ENCODE peak calls at places on chromosome X, in eight cellular contexts. A is activated CD4-positive, alpha-beta T cell treated with anti-CD3 and anti-CD28 coated beads, Interleukin-2, amount 50 U/mL, for 24 hours; U is mucosa of descending colon; I is prostate gland; H is colonic mucosa; E is breast epithelium; C is NAMALWA; W is smooth muscle cell of the brain vasculature. P is an unnamed sample.

GRCh38 chrX:121103381-121103780 is 56.0 kb downstream of the GLUD2 start:
- DNase-seq in E (no peak), C (no peak), H (no peak), U (no peak), W (no peak), I (no peak), A (no peak), P (no peak)

GRCh38 chrX:149314031-149314430 is 191.1 kb downstream of the IDS start:
- DNase-seq in H (no peak), E (no peak), W (peak; percentile 18), I (no peak), C (no peak), U (no peak), A (no peak), P (no peak)

GRCh38 chrX:37825225-37825842 is 22.0 kb downstream of the DYNLT3 start:
- DNase-seq in A (no peak), W (no peak), E (peak; percentile 30), I (peak; percentile 30), H (peak; percentile 68), C (peak; percentile 72), U (no peak), P (peak; percentile 36)

GRCh38 chrX:123217728-123218127 is 33.6 kb downstream of the GRIA3 start:
- DNase-seq in C (no peak), E (no peak), U (no peak), W (no peak), H (no peak), I (no peak), A (no peak), P (peak; percentile 28)

GRCh38 chrX:113412106-113412505 is 571.5 kb upstream of the AMOT start:
- DNase-seq in I (no peak), U (no peak), H (no peak), W (no peak), C (no peak), E (no peak), A (no peak), P (no peak)

GRCh38 chrX:30230395-30230794 is at the start of gene MAGEB3:
- DNase-seq in C (no peak), U (no peak), A (no peak), W (no peak), E (no peak), I (no peak), H (no peak), P (no peak)

GRCh38 chrX:121356139-121356849 is 308.9 kb downstream of the GLUD2 start:
- DNase-seq in H (no peak), C (no peak), E (no peak), W (no peak), A (no peak), U (no peak), I (no peak), P (no peak)

GRCh38 chrX:41259516-41259915 is 74.4 kb upstream of the DDX3X start:
- DNase-seq in U (no peak), C (no peak), A (no peak), E (no peak), W (no peak), H (no peak), I (no peak), P (no peak)

GRCh38 chrX:40832723-40833122 is 97.4 kb upstream of the MED14 start:
- DNase-seq in U (no peak), W (no peak), A (no peak), E (no peak), C (no peak), H (no peak), I (no peak), P (peak; percentile 43)

GRCh38 chrX:40550069-40550468 is 30.7 kb upstream of the ATP6AP2 start:
- DNase-seq in A (no peak), C (peak; percentile 65), W (no peak), I (no peak), H (no peak), E (no peak), U (no peak), P (no peak)

GRCh38 chrX:148659481-148659880 is 159.1 kb downstream of the AFF2 start:
- DNase-seq in I (no peak), U (no peak), A (no peak), W (no peak), H (no peak), C (no peak), E (no peak), P (no peak)

GRCh38 chrX:465418-465817 is 78.7 kb upstream of the PPP2R3B start:
- DNase-seq in A (no peak), I (no peak), C (no peak), E (no peak), U (no peak), H (no peak), W (no peak), P (no peak)

GRCh38 chrX:130654409-130654970 is 248.5 kb downstream of the ENOX2 start:
- DNase-seq in U (no peak), H (no peak), C (no peak), W (no peak), I (no peak), E (no peak), A (no peak), P (no peak)

GRCh38 chrX:44873415-44874270 is 655 bp downstream of the KDM6A start:
- DNase-seq in A (peak; percentile 4), U (peak; percentile 59), E (peak; percentile 36), W (no peak), H (peak; percentile 62), I (peak; percentile 8), C (peak; percentile 40), P (no peak)

GRCh38 chrX:2410279-2411020 is 90.3 kb downstream of the DHRSX start:
- DNase-seq in I (no peak), E (no peak), W (no peak), C (no peak), U (peak; percentile 60), H (peak; percentile 76), A (no peak), P (no peak)

GRCh38 chrX:28303486-28303885 is 283.8 kb upstream of the IL1RAPL1 start:
- DNase-seq in A (no peak), U (no peak), E (no peak), W (no peak), H (no peak), C (no peak), I (no peak), P (no peak)

GRCh38 chrX:71859637-71860036 is 51.0 kb upstream of the NHSL2 start:
- DNase-seq in C (peak; percentile 49), H (no peak), U (no peak), A (no peak), W (peak; percentile 17), E (no peak), I (no peak), P (peak; percentile 55)